ENCODE peak calls at places on chromosomes 7 and 10, in five cellular contexts. K, N, X, V and L are unnamed samples.

GRCh38 chr7:45161842-45162241 is 4.3 kb downstream of the RAMP3 start:
- DNase-seq in K (no peak), N (peak), X (no peak), V (no peak), L (no peak)

GRCh38 chr7:35818513-35818912 is 17.7 kb downstream of the SEPTIN7 start:
- DNase-seq in K (no peak), N (no peak), X (no peak), V (no peak), L (no peak)

GRCh38 chr7:151472644-151473380 is 32.9 kb upstream of the CRYGN start:
- DNase-seq in K (no peak), N (no peak), X (no peak), V (no peak), L (no peak)

GRCh38 chr10:132979491-132980425 is 37.4 kb upstream of the CFAP46 start:
- DNase-seq in K (no peak), N (no peak), X (no peak), V (no peak), L (peak)

GRCh38 chr7:104627516-104627915 is 299.1 kb downstream of the LHFPL3 start:
- DNase-seq in K (no peak), N (no peak), X (no peak), V (no peak), L (no peak)

GRCh38 chr10:131019696-131020095 is 291.8 kb downstream of the TCERG1L start:
- DNase-seq in K (no peak), N (peak), X (no peak), V (no peak), L (no peak)

GRCh38 chr7:127859330-127859729 is 171.9 kb downstream of the LRRC4 start:
- DNase-seq in K (no peak), N (no peak), X (no peak), V (no peak), L (no peak)

GRCh38 chr10:124645496-124646095 is 98.6 kb downstream of the FAM53B start:
- DNase-seq in K (no peak), N (no peak), X (no peak), V (no peak), L (no peak)

GRCh38 chr10:34109952-34110702 is 705.0 kb downstream of the PARD3 start:
- DNase-seq in K (no peak), N (no peak), X (no peak), V (no peak), L (no peak)

GRCh38 chr7:151631968-151632749 is 112.5 kb upstream of the RHEB start:
- DNase-seq in K (peak), N (no peak), X (peak), V (peak), L (peak)

GRCh38 chr7:45888185-45888992 is at the start of gene IGFBP1:
- DNase-seq in K (peak), N (no peak), X (peak), V (peak), L (no peak)

GRCh38 chr7:137328389-137329120 is 15.0 kb downstream of the PTN start:
- DNase-seq in K (no peak), N (no peak), X (peak), V (no peak), L (peak)

GRCh38 chr7:43869898-43870240 is 552 bp upstream of the MRPS24 start:
- DNase-seq in K (peak), N (no peak), X (no peak), V (no peak), L (no peak)

GRCh38 chr10:88071814-88072380 is 208.5 kb downstream of the PTEN start:
- DNase-seq in K (no peak), N (no peak), X (no peak), V (no peak), L (no peak)

GRCh38 chr7:53657586-53657985 is 622.2 kb downstream of the POM121L12 start:
- DNase-seq in K (no peak), N (no peak), X (no peak), V (no peak), L (no peak)